ENCODE peak calls at places on chromosomes 5 and 9, in ten cellular contexts. H is Kasumi-1; D is EL; S is amniotic stem cell; L is activated CD4-positive, alpha-beta T cell treated with anti-CD3 and anti-CD28 coated beads, Interleukin-2, amount 50 U/mL, for 48 hours; R is NCI-H1092; B is fibroblast of mammary gland; K is tibial nerve; E is CD14-positive monocyte; C is activated T-cell treated with anti-CD3 and anti-CD28 coated beads, Interleukin-2, amount 50 U/mL, for 72 hours. Z is an unnamed sample.

GRCh38 chr9:110546411-110546871 is 33.1 kb downstream of the SVEP1 start:
- DNase-seq in H (no peak), D (peak), S (no peak), L (no peak), R (no peak), B (peak), K (no peak), E (no peak), C (no peak), Z (no peak)

GRCh38 chr5:149828161-149829011 is 98.3 kb downstream of the PPARGC1B start:
- DNase-seq in H (peak), D (peak), S (peak), L (peak), R (peak), B (peak), K (peak), E (peak), C (peak), Z (no peak)

GRCh38 chr9:530681-531080 is 310.8 kb upstream of the DMRT1 start:
- DNase-seq in H (no peak), D (peak), S (no peak), L (no peak), R (no peak), B (peak), K (no peak), E (no peak), C (no peak), Z (peak)

GRCh38 chr9:100473271-100474081 is 527 bp downstream of the TMEFF1 start:
- DNase-seq in H (peak), D (peak), S (peak), L (peak), R (peak), B (peak), K (no peak), E (no peak), C (peak), Z (peak)

GRCh38 chr5:178249191-178249989 is 16.8 kb upstream of the PHYKPL start:
- DNase-seq in H (peak), D (peak), S (no peak), L (no peak), R (no peak), B (peak), K (no peak), E (no peak), C (peak), Z (peak)

GRCh38 chr5:1651971-1652872 is 128.5 kb upstream of the LPCAT1 start:
- DNase-seq in H (no peak), D (no peak), S (no peak), L (no peak), R (no peak), B (no peak), K (no peak), E (no peak), C (no peak), Z (no peak)

GRCh38 chr9:128136816-128137793 is 9.6 kb upstream of the PTGES2 start:
- DNase-seq in H (no peak), D (peak), S (no peak), L (no peak), R (no peak), B (peak), K (no peak), E (peak), C (no peak), Z (no peak)

GRCh38 chr9:130237763-130238524 is 27.6 kb upstream of the HMCN2 start:
- DNase-seq in H (no peak), D (no peak), S (no peak), L (no peak), R (no peak), B (no peak), K (no peak), E (no peak), C (no peak), Z (peak)

GRCh38 chr5:128480158-128480557 is 57.9 kb downstream of the FBN2 start:
- DNase-seq in H (no peak), D (no peak), S (no peak), L (no peak), R (no peak), B (no peak), K (no peak), E (no peak), C (no peak), Z (no peak)

GRCh38 chr5:145681686-145682085 is 153.5 kb downstream of the PRELID2 start:
- DNase-seq in H (peak), D (peak), S (peak), L (peak), R (peak), B (peak), K (peak), E (no peak), C (peak), Z (no peak)

Z was measured in upper lobe of left lung.